ENCODE peak calls at places on chromosomes 3 and 15, in eight cellular contexts. P is GM12892, U is hippocampal formation, V is EL, A is NCI-H2029, I is HFF-Myc, Q is A172, L is ovary. H is an unnamed sample.

GRCh38 chr15:62407962-62408361 is 242.9 kb upstream of the C2CD4B start:
- DNase-seq in V (no peak), A (no peak), Q (no peak), L (no peak), I (no peak), P (no peak), U (no peak), H (no peak)

GRCh38 chr15:84988909-84989644 is 7.4 kb downstream of the PDE8A start:
- DNase-seq in P (no peak), U (no peak), V (no peak), L (no peak), I (no peak), A (no peak), Q (no peak), H (no peak)

GRCh38 chr15:47822066-47822465 is 104.8 kb downstream of the SEMA6D start:
- DNase-seq in Q (no peak), I (no peak), V (no peak), U (no peak), L (peak), A (no peak), P (no peak), H (no peak)

GRCh38 chr3:197615430-197615829 is 59.7 kb upstream of the BDH1 start:
- DNase-seq in I (no peak), V (no peak), P (no peak), A (no peak), U (no peak), Q (no peak), L (no peak), H (no peak)

GRCh38 chr3:184506579-184506978 is 55.0 kb upstream of the EPHB3 start:
- DNase-seq in Q (peak), L (no peak), P (no peak), I (no peak), A (no peak), U (no peak), V (peak), H (no peak)

GRCh38 chr3:134651347-134652041 is 672 bp upstream of the KY start:
- DNase-seq in I (no peak), Q (no peak), L (peak), U (peak), P (no peak), V (peak), A (no peak), H (no peak)

GRCh38 chr3:111904376-111905241 is 45.5 kb downstream of the PHLDB2 start:
- DNase-seq in L (no peak), P (no peak), U (no peak), A (peak), V (peak), I (no peak), Q (peak), H (no peak)

GRCh38 chr15:56243774-56244236 is at the start of gene RFX7:
- DNase-seq in L (peak), Q (no peak), A (peak), I (no peak), P (peak), V (peak), U (peak), H (no peak)

GRCh38 chr3:11477286-11477935 is 166.3 kb downstream of the VGLL4 start:
- DNase-seq in A (no peak), Q (peak), L (no peak), P (no peak), V (peak), U (no peak), I (no peak), H (no peak)

GRCh38 chr15:69637818-69638217 is 185.2 kb downstream of the RPLP1 start:
- DNase-seq in L (no peak), P (no peak), A (no peak), I (no peak), U (no peak), Q (no peak), V (no peak), H (no peak)

GRCh38 chr15:36449084-36449661 is 130.3 kb upstream of the CDIN1 start:
- DNase-seq in V (no peak), U (no peak), L (no peak), I (no peak), P (no peak), A (no peak), Q (peak), H (no peak)

GRCh38 chr3:27324695-27325094 is 44.5 kb downstream of the NEK10 start:
- DNase-seq in A (no peak), P (no peak), U (no peak), Q (no peak), V (peak), L (no peak), I (no peak), H (no peak)

GRCh38 chr3:25589783-25590258 is 74.9 kb downstream of the TOP2B start:
- DNase-seq in V (no peak), L (no peak), A (no peak), Q (no peak), I (no peak), P (no peak), U (no peak), H (no peak)

GRCh38 chr15:34721802-34722795 is 32.7 kb downstream of the GJD2 start:
- DNase-seq in L (no peak), A (no peak), I (no peak), V (peak), P (peak), Q (peak), U (peak), H (no peak)

GRCh38 chr3:190070623-190071347 is 49.9 kb downstream of the P3H2 start:
- DNase-seq in L (no peak), U (no peak), P (no peak), Q (no peak), A (no peak), V (peak), I (no peak), H (no peak)

GRCh38 chr3:32583708-32584107 is 13.1 kb upstream of the DYNC1LI1 start:
- DNase-seq in U (no peak), Q (no peak), I (no peak), V (peak), A (no peak), P (no peak), L (no peak), H (no peak)

GRCh38 chr3:159635047-159635641 is 353.5 kb upstream of the IL12A start:
- DNase-seq in U (no peak), L (no peak), Q (peak), V (peak), I (no peak), P (no peak), A (no peak), H (no peak)

H was measured in GM12864.